ENCODE peak calls at places on chromosome 16, in four cellular contexts. One of them, this sample, is unnamed.

GRCh38 chr16:64089697-64090096 is 1032.2 kb downstream of the CDH11 start:
- DNase-seq in stimulated activated CD4-positive, alpha-beta T cell treated with anti-CD3 and anti-CD28 coated beads, Interleukin-12 subunit alpha, Interleukin-12 subunit beta, amount 100 ng/mL, for 48 hours: no peak
- DNase-seq in EL: peak; percentile 44
- DNase-seq in breast epithelium: no peak
- DNase-seq in this sample: peak; percentile 18

GRCh38 chr16:86852135-86852534 is 273.8 kb downstream of the FOXL1 start:
- DNase-seq in stimulated activated CD4-positive, alpha-beta T cell treated with anti-CD3 and anti-CD28 coated beads, Interleukin-12 subunit alpha, Interleukin-12 subunit beta, amount 100 ng/mL, for 48 hours: no peak
- DNase-seq in breast epithelium: no peak
- DNase-seq in EL: no peak
- DNase-seq in this sample: no peak

GRCh38 chr16:1430759-1431496 is at the start of gene PERCC1:
- DNase-seq in stimulated activated CD4-positive, alpha-beta T cell treated with anti-CD3 and anti-CD28 coated beads, Interleukin-12 subunit alpha, Interleukin-12 subunit beta, amount 100 ng/mL, for 48 hours: no peak
- DNase-seq in EL: no peak
- DNase-seq in breast epithelium: no peak
- DNase-seq in this sample: no peak

GRCh38 chr16:56789360-56789759 is 59.4 kb downstream of the NUP93 start:
- DNase-seq in stimulated activated CD4-positive, alpha-beta T cell treated with anti-CD3 and anti-CD28 coated beads, Interleukin-12 subunit alpha, Interleukin-12 subunit beta, amount 100 ng/mL, for 48 hours: no peak
- DNase-seq in EL: peak; percentile 30
- DNase-seq in breast epithelium: no peak
- DNase-seq in this sample: peak; percentile 66

GRCh38 chr16:54116126-54116525 is 170.5 kb downstream of the IRX3 start:
- DNase-seq in EL: no peak
- DNase-seq in stimulated activated CD4-positive, alpha-beta T cell treated with anti-CD3 and anti-CD28 coated beads, Interleukin-12 subunit alpha, Interleukin-12 subunit beta, amount 100 ng/mL, for 48 hours: no peak
- DNase-seq in breast epithelium: no peak
- DNase-seq in this sample: no peak

GRCh38 chr16:57627184-57627871 is 1.1 kb upstream of the ADGRG1 start:
- DNase-seq in stimulated activated CD4-positive, alpha-beta T cell treated with anti-CD3 and anti-CD28 coated beads, Interleukin-12 subunit alpha, Interleukin-12 subunit beta, amount 100 ng/mL, for 48 hours: no peak
- DNase-seq in breast epithelium: peak; percentile 78
- DNase-seq in EL: peak; percentile 94
- DNase-seq in this sample: peak; percentile 94

GRCh38 chr16:22322741-22323140 is 25.5 kb downstream of the POLR3E start:
- DNase-seq in EL: no peak
- DNase-seq in breast epithelium: no peak
- DNase-seq in stimulated activated CD4-positive, alpha-beta T cell treated with anti-CD3 and anti-CD28 coated beads, Interleukin-12 subunit alpha, Interleukin-12 subunit beta, amount 100 ng/mL, for 48 hours: no peak
- DNase-seq in this sample: no peak

GRCh38 chr16:25111403-25112166 is at the start of gene LCMT1:
- DNase-seq in stimulated activated CD4-positive, alpha-beta T cell treated with anti-CD3 and anti-CD28 coated beads, Interleukin-12 subunit alpha, Interleukin-12 subunit beta, amount 100 ng/mL, for 48 hours: peak; percentile 86
- DNase-seq in EL: peak; percentile 98
- DNase-seq in breast epithelium: peak; percentile 96
- DNase-seq in this sample: peak; percentile 98

GRCh38 chr16:56684926-56685590 is 2.8 kb downstream of the MT1X start:
- DNase-seq in EL: no peak
- DNase-seq in breast epithelium: peak; percentile 76
- DNase-seq in stimulated activated CD4-positive, alpha-beta T cell treated with anti-CD3 and anti-CD28 coated beads, Interleukin-12 subunit alpha, Interleukin-12 subunit beta, amount 100 ng/mL, for 48 hours: no peak
- DNase-seq in this sample: no peak

GRCh38 chr16:75588716-75589115 is 22.5 kb downstream of the GABARAPL2 start:
- DNase-seq in breast epithelium: no peak
- DNase-seq in stimulated activated CD4-positive, alpha-beta T cell treated with anti-CD3 and anti-CD28 coated beads, Interleukin-12 subunit alpha, Interleukin-12 subunit beta, amount 100 ng/mL, for 48 hours: no peak
- DNase-seq in EL: no peak
- DNase-seq in this sample: no peak

GRCh38 chr16:77840623-77841274 is 52.4 kb downstream of the VAT1L start:
- DNase-seq in EL: peak; percentile 56
- DNase-seq in stimulated activated CD4-positive, alpha-beta T cell treated with anti-CD3 and anti-CD28 coated beads, Interleukin-12 subunit alpha, Interleukin-12 subunit beta, amount 100 ng/mL, for 48 hours: no peak
- DNase-seq in breast epithelium: no peak
- DNase-seq in this sample: peak; percentile 31

GRCh38 chr16:88911148-88911945 is 44.9 kb upstream of the PABPN1L start:
- DNase-seq in breast epithelium: no peak
- DNase-seq in stimulated activated CD4-positive, alpha-beta T cell treated with anti-CD3 and anti-CD28 coated beads, Interleukin-12 subunit alpha, Interleukin-12 subunit beta, amount 100 ng/mL, for 48 hours: no peak
- DNase-seq in EL: no peak
- DNase-seq in this sample: no peak

GRCh38 chr16:78748471-78748929 is 649.0 kb downstream of the WWOX start:
- DNase-seq in EL: no peak
- DNase-seq in breast epithelium: no peak
- DNase-seq in stimulated activated CD4-positive, alpha-beta T cell treated with anti-CD3 and anti-CD28 coated beads, Interleukin-12 subunit alpha, Interleukin-12 subunit beta, amount 100 ng/mL, for 48 hours: no peak
- DNase-seq in this sample: no peak

GRCh38 chr16:84390131-84390785 is 21.9 kb downstream of the ATP2C2 start:
- DNase-seq in stimulated activated CD4-positive, alpha-beta T cell treated with anti-CD3 and anti-CD28 coated beads, Interleukin-12 subunit alpha, Interleukin-12 subunit beta, amount 100 ng/mL, for 48 hours: no peak
- DNase-seq in EL: no peak
- DNase-seq in breast epithelium: no peak
- DNase-seq in this sample: no peak

GRCh38 chr16:58882292-58882691 is 148.2 kb upstream of the GOT2 start:
- DNase-seq in breast epithelium: no peak
- DNase-seq in EL: no peak
- DNase-seq in stimulated activated CD4-positive, alpha-beta T cell treated with anti-CD3 and anti-CD28 coated beads, Interleukin-12 subunit alpha, Interleukin-12 subunit beta, amount 100 ng/mL, for 48 hours: no peak
- DNase-seq in this sample: no peak

GRCh38 chr16:48409839-48410610 is 24.8 kb upstream of the SIAH1 start:
- DNase-seq in EL: peak; percentile 81
- DNase-seq in breast epithelium: peak; percentile 24
- DNase-seq in stimulated activated CD4-positive, alpha-beta T cell treated with anti-CD3 and anti-CD28 coated beads, Interleukin-12 subunit alpha, Interleukin-12 subunit beta, amount 100 ng/mL, for 48 hours: no peak
- DNase-seq in this sample: peak; percentile 98

GRCh38 chr16:77234611-77235010 is 35.4 kb downstream of the SYCE1L start:
- DNase-seq in stimulated activated CD4-positive, alpha-beta T cell treated with anti-CD3 and anti-CD28 coated beads, Interleukin-12 subunit alpha, Interleukin-12 subunit beta, amount 100 ng/mL, for 48 hours: no peak
- DNase-seq in EL: no peak
- DNase-seq in breast epithelium: no peak
- DNase-seq in this sample: peak; percentile 43

GRCh38 chr16:80265624-80266306 is 275.0 kb upstream of the DYNLRB2 start:
- DNase-seq in EL: peak; percentile 4
- DNase-seq in stimulated activated CD4-positive, alpha-beta T cell treated with anti-CD3 and anti-CD28 coated beads, Interleukin-12 subunit alpha, Interleukin-12 subunit beta, amount 100 ng/mL, for 48 hours: no peak
- DNase-seq in breast epithelium: no peak
- DNase-seq in this sample: peak; percentile 46

GRCh38 chr16:23062524-23062923 is 86.7 kb downstream of the USP31 start:
- DNase-seq in breast epithelium: no peak
- DNase-seq in EL: no peak
- DNase-seq in stimulated activated CD4-positive, alpha-beta T cell treated with anti-CD3 and anti-CD28 coated beads, Interleukin-12 subunit alpha, Interleukin-12 subunit beta, amount 100 ng/mL, for 48 hours: no peak
- DNase-seq in this sample: no peak

GRCh38 chr16:17460890-17461289 is 9.9 kb downstream of the XYLT1 start:
- DNase-seq in stimulated activated CD4-positive, alpha-beta T cell treated with anti-CD3 and anti-CD28 coated beads, Interleukin-12 subunit alpha, Interleukin-12 subunit beta, amount 100 ng/mL, for 48 hours: no peak
- DNase-seq in breast epithelium: no peak
- DNase-seq in EL: no peak
- DNase-seq in this sample: no peak

GRCh38 chr16:53545433-53545832 is 42.4 kb upstream of the AKTIP start:
- DNase-seq in breast epithelium: no peak
- DNase-seq in EL: no peak
- DNase-seq in stimulated activated CD4-positive, alpha-beta T cell treated with anti-CD3 and anti-CD28 coated beads, Interleukin-12 subunit alpha, Interleukin-12 subunit beta, amount 100 ng/mL, for 48 hours: no peak
- DNase-seq in this sample: peak; percentile 12

GRCh38 chr16:30527635-30528178 is 1.3 kb upstream of the ZNF768 start:
- DNase-seq in breast epithelium: peak; percentile 84
- DNase-seq in EL: no peak
- DNase-seq in stimulated activated CD4-positive, alpha-beta T cell treated with anti-CD3 and anti-CD28 coated beads, Interleukin-12 subunit alpha, Interleukin-12 subunit beta, amount 100 ng/mL, for 48 hours: no peak
- DNase-seq in this sample: no peak

GRCh38 chr16:85810742-85811115 is 11.2 kb downstream of the COX4I1 start:
- DNase-seq in breast epithelium: no peak
- DNase-seq in EL: no peak
- DNase-seq in stimulated activated CD4-positive, alpha-beta T cell treated with anti-CD3 and anti-CD28 coated beads, Interleukin-12 subunit alpha, Interleukin-12 subunit beta, amount 100 ng/mL, for 48 hours: no peak
- DNase-seq in this sample: no peak

GRCh38 chr16:76931186-76931585 is 259.8 kb upstream of the MON1B start:
- DNase-seq in stimulated activated CD4-positive, alpha-beta T cell treated with anti-CD3 and anti-CD28 coated beads, Interleukin-12 subunit alpha, Interleukin-12 subunit beta, amount 100 ng/mL, for 48 hours: no peak
- DNase-seq in breast epithelium: no peak
- DNase-seq in EL: no peak
- DNase-seq in this sample: no peak

GRCh38 chr16:67828651-67829050 is 13.5 kb upstream of the THAP11 start:
- DNase-seq in EL: no peak
- DNase-seq in breast epithelium: no peak
- DNase-seq in stimulated activated CD4-positive, alpha-beta T cell treated with anti-CD3 and anti-CD28 coated beads, Interleukin-12 subunit alpha, Interleukin-12 subunit beta, amount 100 ng/mL, for 48 hours: no peak
- DNase-seq in this sample: no peak

GRCh38 chr16:85947511-85948509 is 48.8 kb downstream of the IRF8 start:
- DNase-seq in stimulated activated CD4-positive, alpha-beta T cell treated with anti-CD3 and anti-CD28 coated beads, Interleukin-12 subunit alpha, Interleukin-12 subunit beta, amount 100 ng/mL, for 48 hours: peak; percentile 61
- DNase-seq in EL: no peak
- DNase-seq in breast epithelium: no peak
- DNase-seq in this sample: no peak

GRCh38 chr16:83854420-83854819 is 44.5 kb upstream of the MLYCD start:
- DNase-seq in EL: no peak
- DNase-seq in breast epithelium: no peak
- DNase-seq in stimulated activated CD4-positive, alpha-beta T cell treated with anti-CD3 and anti-CD28 coated beads, Interleukin-12 subunit alpha, Interleukin-12 subunit beta, amount 100 ng/mL, for 48 hours: no peak
- DNase-seq in this sample: no peak

GRCh38 chr16:55000595-55000994 is 69.9 kb downstream of the IRX5 start:
- DNase-seq in breast epithelium: no peak
- DNase-seq in stimulated activated CD4-positive, alpha-beta T cell treated with anti-CD3 and anti-CD28 coated beads, Interleukin-12 subunit alpha, Interleukin-12 subunit beta, amount 100 ng/mL, for 48 hours: no peak
- DNase-seq in EL: peak; percentile 9
- DNase-seq in this sample: no peak

GRCh38 chr16:48620445-48620844 is 10.5 kb upstream of the N4BP1 start:
- DNase-seq in EL: no peak
- DNase-seq in stimulated activated CD4-positive, alpha-beta T cell treated with anti-CD3 and anti-CD28 coated beads, Interleukin-12 subunit alpha, Interleukin-12 subunit beta, amount 100 ng/mL, for 48 hours: no peak
- DNase-seq in breast epithelium: no peak
- DNase-seq in this sample: no peak

GRCh38 chr16:78593352-78593751 is 493.9 kb downstream of the WWOX start:
- DNase-seq in stimulated activated CD4-positive, alpha-beta T cell treated with anti-CD3 and anti-CD28 coated beads, Interleukin-12 subunit alpha, Interleukin-12 subunit beta, amount 100 ng/mL, for 48 hours: no peak
- DNase-seq in breast epithelium: no peak
- DNase-seq in EL: no peak
- DNase-seq in this sample: no peak

GRCh38 chr16:46918905-46919792 is 35.0 kb downstream of the GPT2 start:
- DNase-seq in stimulated activated CD4-positive, alpha-beta T cell treated with anti-CD3 and anti-CD28 coated beads, Interleukin-12 subunit alpha, Interleukin-12 subunit beta, amount 100 ng/mL, for 48 hours: no peak
- DNase-seq in breast epithelium: no peak
- DNase-seq in EL: no peak
- DNase-seq in this sample: no peak

GRCh38 chr16:84471316-84471715 is 33.1 kb downstream of the MEAK7 start:
- DNase-seq in stimulated activated CD4-positive, alpha-beta T cell treated with anti-CD3 and anti-CD28 coated beads, Interleukin-12 subunit alpha, Interleukin-12 subunit beta, amount 100 ng/mL, for 48 hours: no peak
- DNase-seq in breast epithelium: peak; percentile 12
- DNase-seq in EL: no peak
- DNase-seq in this sample: no peak

GRCh38 chr16:3879258-3879886 is 1.1 kb downstream of the CREBBP start:
- DNase-seq in EL: no peak
- DNase-seq in stimulated activated CD4-positive, alpha-beta T cell treated with anti-CD3 and anti-CD28 coated beads, Interleukin-12 subunit alpha, Interleukin-12 subunit beta, amount 100 ng/mL, for 48 hours: no peak
- DNase-seq in breast epithelium: no peak
- DNase-seq in this sample: peak; percentile 25

This sample was measured in amniotic epithelial cell.